ENCODE peak calls at places on chromosomes 4 and X, in seven cellular contexts. One of them, this sample, is unnamed.

GRCh38 chr4:152209772-152210493 is 326.0 kb downstream of the FBXW7 start:
- DNase-seq in K562: no peak
- DNase-seq in GM12878: peak; percentile 53
- DNase-seq in H1: no peak
- DNase-seq in HCT116: no peak
- DNase-seq in HepG2: no peak
- DNase-seq in SK-N-SH: no peak
- DNase-seq in this sample: no peak

GRCh38 chrX:1450381-1451161 is 2.1 kb downstream of the ASMTL start:
- DNase-seq in K562: no peak
- DNase-seq in GM12878: no peak
- DNase-seq in H1: no peak
- DNase-seq in HCT116: no peak
- DNase-seq in HepG2: no peak
- DNase-seq in SK-N-SH: no peak
- DNase-seq in this sample: no peak

GRCh38 chr4:8699479-8700145 is 107.0 kb downstream of the CPZ start:
- DNase-seq in K562: no peak
- DNase-seq in GM12878: no peak
- DNase-seq in H1: peak; percentile 42
- DNase-seq in HCT116: no peak
- DNase-seq in HepG2: no peak
- DNase-seq in SK-N-SH: peak; percentile 28
- DNase-seq in this sample: no peak

GRCh38 chr4:60133414-60133813 is 1066.7 kb upstream of the ADGRL3 start:
- DNase-seq in K562: no peak
- DNase-seq in GM12878: no peak
- DNase-seq in H1: no peak
- DNase-seq in HCT116: no peak
- DNase-seq in HepG2: no peak
- DNase-seq in SK-N-SH: no peak
- DNase-seq in this sample: no peak

GRCh38 chrX:74295102-74295501 is 8.9 kb upstream of the ZCCHC13 start:
- DNase-seq in K562: no peak
- DNase-seq in GM12878: no peak
- DNase-seq in H1: no peak
- DNase-seq in HCT116: no peak
- DNase-seq in HepG2: no peak
- DNase-seq in SK-N-SH: no peak
- DNase-seq in this sample: no peak

GRCh38 chrX:153628129-153628528 is 18.9 kb upstream of the DUSP9 start:
- DNase-seq in K562: no peak
- DNase-seq in GM12878: no peak
- DNase-seq in H1: no peak
- DNase-seq in HCT116: no peak
- DNase-seq in HepG2: no peak
- DNase-seq in SK-N-SH: no peak
- DNase-seq in this sample: no peak

GRCh38 chr4:76569225-76569624 is 134.2 kb downstream of the SHROOM3 start:
- DNase-seq in K562: no peak
- DNase-seq in GM12878: no peak
- DNase-seq in H1: no peak
- DNase-seq in HCT116: no peak
- DNase-seq in HepG2: no peak
- DNase-seq in SK-N-SH: no peak
- DNase-seq in this sample: no peak

GRCh38 chr4:147447820-147448219 is 33.1 kb upstream of the EDNRA start:
- DNase-seq in K562: no peak
- DNase-seq in GM12878: no peak
- DNase-seq in H1: no peak
- DNase-seq in HCT116: no peak
- DNase-seq in HepG2: no peak
- DNase-seq in SK-N-SH: no peak
- DNase-seq in this sample: no peak

GRCh38 chr4:164396439-164396838 is 357.5 kb upstream of the SMIM31 start:
- DNase-seq in K562: no peak
- DNase-seq in GM12878: no peak
- DNase-seq in H1: no peak
- DNase-seq in HCT116: no peak
- DNase-seq in HepG2: no peak
- DNase-seq in SK-N-SH: no peak
- DNase-seq in this sample: peak; percentile 46

GRCh38 chr4:25767877-25768475 is 94.8 kb downstream of the SEL1L3 start:
- DNase-seq in K562: peak; percentile 66
- DNase-seq in GM12878: no peak
- DNase-seq in H1: no peak
- DNase-seq in HCT116: peak; percentile 37
- DNase-seq in HepG2: peak; percentile 62
- DNase-seq in SK-N-SH: peak; percentile 73
- DNase-seq in this sample: peak; percentile 76

GRCh38 chr4:119041951-119042560 is 93.6 kb upstream of the MYOZ2 start:
- DNase-seq in K562: peak; percentile 71
- DNase-seq in GM12878: peak; percentile 12
- DNase-seq in H1: no peak
- DNase-seq in HCT116: peak; percentile 67
- DNase-seq in HepG2: peak; percentile 66
- DNase-seq in SK-N-SH: peak; percentile 63
- DNase-seq in this sample: no peak

GRCh38 chr4:153733751-153734448 is 25.9 kb downstream of the RNF175 start:
- DNase-seq in K562: no peak
- DNase-seq in GM12878: no peak
- DNase-seq in H1: no peak
- DNase-seq in HCT116: no peak
- DNase-seq in HepG2: no peak
- DNase-seq in SK-N-SH: no peak
- DNase-seq in this sample: no peak

GRCh38 chr4:24473309-24473721 is 111.0 kb downstream of the DHX15 start:
- DNase-seq in K562: peak; percentile 20
- DNase-seq in GM12878: no peak
- DNase-seq in H1: peak; percentile 63
- DNase-seq in HCT116: no peak
- DNase-seq in HepG2: no peak
- DNase-seq in SK-N-SH: peak; percentile 25
- DNase-seq in this sample: peak; percentile 51

GRCh38 chr4:67809502-67809901 is 55.3 kb upstream of the GNRHR start:
- DNase-seq in K562: no peak
- DNase-seq in GM12878: no peak
- DNase-seq in H1: no peak
- DNase-seq in HCT116: no peak
- DNase-seq in HepG2: peak; percentile 68
- DNase-seq in SK-N-SH: no peak
- DNase-seq in this sample: no peak

GRCh38 chrX:36609653-36610585 is 398.2 kb upstream of the FAM47C start:
- DNase-seq in K562: no peak
- DNase-seq in GM12878: no peak
- DNase-seq in H1: no peak
- DNase-seq in HCT116: no peak
- DNase-seq in HepG2: no peak
- DNase-seq in SK-N-SH: no peak
- DNase-seq in this sample: no peak

GRCh38 chr4:183449193-183449888 is 4.9 kb downstream of the CDKN2AIP start:
- DNase-seq in K562: no peak
- DNase-seq in GM12878: no peak
- DNase-seq in H1: no peak
- DNase-seq in HCT116: no peak
- DNase-seq in HepG2: no peak
- DNase-seq in SK-N-SH: no peak
- DNase-seq in this sample: no peak

GRCh38 chr4:127251423-127251822 is 381.3 kb upstream of the INTU start:
- DNase-seq in K562: no peak
- DNase-seq in GM12878: no peak
- DNase-seq in H1: no peak
- DNase-seq in HCT116: no peak
- DNase-seq in HepG2: no peak
- DNase-seq in SK-N-SH: no peak
- DNase-seq in this sample: no peak

GRCh38 chr4:178577933-178578332 is 1135.7 kb upstream of the AGA start:
- DNase-seq in K562: no peak
- DNase-seq in GM12878: no peak
- DNase-seq in H1: no peak
- DNase-seq in HCT116: no peak
- DNase-seq in HepG2: peak; percentile 1
- DNase-seq in SK-N-SH: peak; percentile 12
- DNase-seq in this sample: peak; percentile 5

GRCh38 chr4:153170407-153170806 is 33.8 kb upstream of the TRIM2 start:
- DNase-seq in K562: no peak
- DNase-seq in GM12878: no peak
- DNase-seq in H1: no peak
- DNase-seq in HCT116: no peak
- DNase-seq in HepG2: no peak
- DNase-seq in SK-N-SH: no peak
- DNase-seq in this sample: no peak

GRCh38 chr4:3723232-3723642 is 42.9 kb upstream of the ADRA2C start:
- DNase-seq in K562: no peak
- DNase-seq in GM12878: no peak
- DNase-seq in H1: no peak
- DNase-seq in HCT116: no peak
- DNase-seq in HepG2: no peak
- DNase-seq in SK-N-SH: no peak
- DNase-seq in this sample: no peak

GRCh38 chr4:155667538-155668511 is 1.2 kb downstream of the GUCY1A1 start:
- DNase-seq in K562: no peak
- DNase-seq in GM12878: no peak
- DNase-seq in H1: peak; percentile 69
- DNase-seq in HCT116: no peak
- DNase-seq in HepG2: no peak
- DNase-seq in SK-N-SH: peak; percentile 80
- DNase-seq in this sample: no peak

GRCh38 chr4:187480146-187481145 is 515.1 kb upstream of the ZFP42 start:
- DNase-seq in K562: no peak
- DNase-seq in GM12878: no peak
- DNase-seq in H1: no peak
- DNase-seq in HCT116: no peak
- DNase-seq in HepG2: no peak
- DNase-seq in SK-N-SH: no peak
- DNase-seq in this sample: peak; percentile 56

DNA sequence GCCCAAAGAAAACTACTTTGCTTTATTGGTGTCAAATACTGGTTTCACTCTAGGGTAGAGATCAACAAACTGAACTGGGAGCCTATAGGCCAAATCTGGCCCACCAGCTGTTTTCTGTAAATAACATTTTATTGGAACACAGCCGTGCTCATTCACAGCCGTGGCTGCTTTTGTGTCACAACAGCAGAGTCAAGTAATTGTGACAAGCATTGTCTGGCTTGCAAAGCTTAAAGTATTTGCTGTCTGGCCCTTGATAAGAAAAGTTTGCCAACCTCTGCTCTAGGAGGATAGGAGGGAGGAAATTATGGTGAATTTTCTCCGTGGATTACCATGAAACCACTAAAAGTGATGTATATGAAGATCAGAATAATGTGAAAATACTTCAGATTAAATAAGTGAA is 53.4 kb downstream of the GPAT3 start:
- DNase-seq in K562: peak; percentile 65
- DNase-seq in GM12878: no peak
- DNase-seq in H1: no peak
- DNase-seq in HCT116: no peak
- DNase-seq in HepG2: no peak
- DNase-seq in SK-N-SH: no peak
- DNase-seq in this sample: no peak
- TF ChIP-seq JUND in K562: no peak
- TF ChIP-seq JUND in GM12878: no peak
- TF ChIP-seq JUND in H1: no peak
- TF ChIP-seq JUND in HCT116: no peak
- TF ChIP-seq JUND in HepG2: no peak
- TF ChIP-seq JUND in SK-N-SH: no peak
- TF ChIP-seq JUND in this sample: no peak

GRCh38 chrX:75301060-75301459 is 27.2 kb downstream of the UPRT start:
- DNase-seq in K562: no peak
- DNase-seq in GM12878: no peak
- DNase-seq in H1: no peak
- DNase-seq in HCT116: no peak
- DNase-seq in HepG2: no peak
- DNase-seq in SK-N-SH: no peak
- DNase-seq in this sample: no peak

DNA sequence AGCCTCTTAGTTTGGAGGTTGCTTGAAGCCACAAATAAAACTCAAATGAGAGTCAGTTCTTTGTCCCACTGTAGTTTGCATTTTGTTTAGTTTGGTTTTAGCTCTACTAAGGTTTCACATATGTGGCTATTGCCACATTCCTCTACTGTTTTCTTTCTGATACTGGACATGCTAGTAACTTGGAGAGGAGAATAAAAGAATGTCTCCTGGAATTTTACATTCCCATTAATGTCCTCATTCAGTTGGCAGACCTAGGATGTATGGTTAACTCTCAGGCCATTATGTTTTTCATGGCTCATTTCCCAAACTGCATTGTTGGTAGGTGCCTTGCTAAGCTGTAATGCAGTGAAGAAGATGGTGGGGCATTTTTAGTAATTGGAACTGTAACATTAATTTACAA is 29.9 kb downstream of the UPRT start:
- DNase-seq in K562: no peak
- DNase-seq in GM12878: no peak
- DNase-seq in H1: no peak
- DNase-seq in HCT116: no peak
- DNase-seq in HepG2: no peak
- DNase-seq in SK-N-SH: no peak
- DNase-seq in this sample: no peak
- TF ChIP-seq JUND in K562: no peak
- TF ChIP-seq JUND in GM12878: no peak
- TF ChIP-seq JUND in H1: no peak
- TF ChIP-seq JUND in HCT116: no peak
- TF ChIP-seq JUND in HepG2: no peak
- TF ChIP-seq JUND in SK-N-SH: no peak
- TF ChIP-seq JUND in this sample: no peak

GRCh38 chr4:19947349-19947748 is 304.4 kb upstream of the SLIT2 start:
- DNase-seq in K562: no peak
- DNase-seq in GM12878: no peak
- DNase-seq in H1: no peak
- DNase-seq in HCT116: no peak
- DNase-seq in HepG2: no peak
- DNase-seq in SK-N-SH: no peak
- DNase-seq in this sample: no peak

GRCh38 chr4:19945979-19946380 is 305.7 kb upstream of the SLIT2 start:
- DNase-seq in K562: no peak
- DNase-seq in GM12878: no peak
- DNase-seq in H1: no peak
- DNase-seq in HCT116: peak; percentile 32
- DNase-seq in HepG2: no peak
- DNase-seq in SK-N-SH: no peak
- DNase-seq in this sample: no peak

GRCh38 chr4:19944806-19945205 is 306.9 kb upstream of the SLIT2 start:
- DNase-seq in K562: no peak
- DNase-seq in GM12878: no peak
- DNase-seq in H1: no peak
- DNase-seq in HCT116: no peak
- DNase-seq in HepG2: no peak
- DNase-seq in SK-N-SH: peak; percentile 44
- DNase-seq in this sample: no peak

GRCh38 chr4:19944251-19944650 is 307.5 kb upstream of the SLIT2 start:
- DNase-seq in K562: no peak
- DNase-seq in GM12878: no peak
- DNase-seq in H1: no peak
- DNase-seq in HCT116: no peak
- DNase-seq in HepG2: no peak
- DNase-seq in SK-N-SH: no peak
- DNase-seq in this sample: no peak

GRCh38 chr4:19945501-19945900 is 306.2 kb upstream of the SLIT2 start:
- DNase-seq in K562: no peak
- DNase-seq in GM12878: no peak
- DNase-seq in H1: no peak
- DNase-seq in HCT116: no peak
- DNase-seq in HepG2: no peak
- DNase-seq in SK-N-SH: no peak
- DNase-seq in this sample: no peak
- TF ChIP-seq JUND in K562: no peak
- TF ChIP-seq JUND in GM12878: no peak
- TF ChIP-seq JUND in H1: no peak
- TF ChIP-seq JUND in HCT116: no peak
- TF ChIP-seq JUND in HepG2: no peak
- TF ChIP-seq JUND in SK-N-SH: no peak
- TF ChIP-seq JUND in this sample: no peak

GRCh38 chr4:88953400-88953799 is 103.6 kb downstream of the FAM13A start:
- DNase-seq in K562: no peak
- DNase-seq in GM12878: peak; percentile 4
- DNase-seq in H1: no peak
- DNase-seq in HCT116: no peak
- DNase-seq in HepG2: no peak
- DNase-seq in SK-N-SH: no peak
- DNase-seq in this sample: no peak
- TF ChIP-seq JUND in K562: no peak
- TF ChIP-seq JUND in GM12878: no peak
- TF ChIP-seq JUND in H1: no peak
- TF ChIP-seq JUND in HCT116: no peak
- TF ChIP-seq JUND in HepG2: no peak
- TF ChIP-seq JUND in SK-N-SH: no peak
- TF ChIP-seq JUND in this sample: no peak

This sample was measured in T47D.